ENCODE peak calls at places on chromosomes 1 and 21, in ten cellular contexts. I is sigmoid colon, S is stomach, F is prostate gland, Z is breast epithelium, W is GM23338, R is upper lobe of left lung, Y is HCT116, D is transverse colon, C is endothelial cell of umbilical vein. B is an unnamed sample. For H3K36me3, the result is how much of the 10 kb centered on the place peaks cover.

GRCh38 chr1:94094466-94095111 is 26.4 kb downstream of the ABCA4 start:
- DNase-seq in I (peak), S (no peak), F (peak), Z (peak), W (no peak), R (no peak), Y (no peak), D (peak), C (peak), B (no peak)

GRCh38 chr1:31413405-31414005 is 492 bp downstream of the SERINC2 start:
- DNase-seq in I (peak), S (peak), F (peak), Z (peak), W (peak), R (peak), Y (no peak), D (peak), C (peak), B (peak)

GRCh38 chr21:15826147-15826780 is 96.5 kb downstream of the USP25 start:
- DNase-seq in I (no peak), S (no peak), F (peak), Z (no peak), W (peak), R (no peak), Y (peak), D (peak), C (peak), B (no peak)

GRCh38 chr1:113042336-113043143 is 30.5 kb upstream of the LRIG2 start:
- DNase-seq in I (peak), S (peak), F (peak), Z (peak), W (peak), R (no peak), Y (peak), D (peak), C (peak), B (peak)

GRCh38 chr1:25238046-25238445 is 5.7 kb upstream of the SYF2 start:
- DNase-seq in I (no peak), S (no peak), F (no peak), Z (no peak), W (no peak), R (no peak), Y (no peak), D (no peak), C (no peak), B (no peak)

GRCh38 chr1:98766241-98766640 is 104.7 kb downstream of the SNX7 start:
- DNase-seq in I (no peak), S (no peak), F (no peak), Z (no peak), W (no peak), R (no peak), Y (no peak), D (no peak), C (no peak), B (no peak)

GRCh38 chr1:208105756-208106155 is 138.4 kb downstream of the PLXNA2 start:
- DNase-seq in I (no peak), S (no peak), F (no peak), Z (no peak), W (no peak), R (no peak), Y (no peak), D (no peak), C (no peak), B (no peak)

GRCh38 chr1:66370462-66370907 is 163.5 kb upstream of the SGIP1 start:
- DNase-seq in I (no peak), S (no peak), F (no peak), Z (no peak), W (no peak), R (no peak), Y (no peak), D (no peak), C (peak), B (no peak)

GRCh38 chr1:214525535-214526019 is 25.8 kb downstream of the PTPN14 start:
- DNase-seq in I (no peak), S (no peak), F (no peak), Z (no peak), W (no peak), R (no peak), Y (no peak), D (no peak), C (no peak), B (no peak)

GRCh38 chr1:219778793-219779369 is 149.5 kb downstream of the SLC30A10 start:
- DNase-seq in I (no peak), S (no peak), F (no peak), Z (no peak), W (no peak), R (no peak), Y (no peak), D (no peak), C (no peak), B (no peak)

GRCh38 chr1:15803380-15803779 is 4.1 kb downstream of the UQCRHL start:
- DNase-seq in I (no peak), S (no peak), F (no peak), Z (no peak), W (peak), R (no peak), Y (peak), D (no peak), C (peak), B (no peak)

GRCh38 chr21:32565856-32566465 is 19.4 kb downstream of the TCP10L start:
- DNase-seq in I (no peak), S (no peak), F (no peak), Z (no peak), W (no peak), R (no peak), Y (no peak), D (no peak), C (no peak), B (no peak)

GRCh38 chr1:60848583-60849188 is 233.7 kb upstream of the NFIA start:
- DNase-seq in I (no peak), S (no peak), F (no peak), Z (no peak), W (peak), R (no peak), Y (peak), D (no peak), C (peak), B (no peak)

DNA sequence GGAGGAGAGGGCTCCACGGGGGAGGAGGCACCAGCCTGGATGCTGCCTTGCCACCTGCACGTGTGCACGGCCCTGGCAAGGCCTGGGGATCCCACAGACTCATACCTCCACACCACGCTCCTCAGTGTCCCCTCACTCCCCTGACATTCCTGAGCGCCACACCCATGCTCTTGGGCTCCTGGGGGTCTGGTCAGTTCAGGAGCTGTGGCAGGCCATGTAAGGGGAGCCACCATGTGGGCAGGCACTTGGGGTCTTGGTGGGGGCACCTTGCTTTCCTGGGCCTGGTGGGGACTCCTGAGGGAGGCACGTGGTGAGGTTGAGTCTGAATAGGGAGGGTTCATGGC is 1.4 kb downstream of the GJC2 start:
- DNase-seq in I (no peak), S (no peak), F (no peak), Z (no peak), W (no peak), R (peak), Y (no peak), D (peak), C (no peak), B (no peak)
- H3K4me3 ChIP-seq in I (peak), S (no peak), F (no peak), Z (no peak), W (no peak), R (peak), Y (no peak), D (peak), C (no peak), B (peak)

GRCh38 chr1:244849189-244849866 is 13.9 kb downstream of the COX20 start:
- DNase-seq in I (no peak), S (no peak), F (no peak), Z (no peak), W (no peak), R (no peak), Y (no peak), D (no peak), C (no peak), B (no peak)
- TF ChIP-seq POLR2AphosphoS5 in I (no peak), S (no peak), F (no peak), Z (no peak), W (peak), R (no peak), Y (no peak), D (no peak), C (no peak), B (no peak)

GRCh38 chr21:44929242-44929798 is 8.6 kb upstream of the ITGB2 start:
- DNase-seq in I (no peak), S (no peak), F (no peak), Z (no peak), W (no peak), R (no peak), Y (no peak), D (no peak), C (no peak), B (no peak)
- H3K36me3 ChIP-seq in I (under half), S (under half), F (under half), Z (under half), W (under half), R (under half), Y (under half), D (under half), C (under half), B (under half)

DNA sequence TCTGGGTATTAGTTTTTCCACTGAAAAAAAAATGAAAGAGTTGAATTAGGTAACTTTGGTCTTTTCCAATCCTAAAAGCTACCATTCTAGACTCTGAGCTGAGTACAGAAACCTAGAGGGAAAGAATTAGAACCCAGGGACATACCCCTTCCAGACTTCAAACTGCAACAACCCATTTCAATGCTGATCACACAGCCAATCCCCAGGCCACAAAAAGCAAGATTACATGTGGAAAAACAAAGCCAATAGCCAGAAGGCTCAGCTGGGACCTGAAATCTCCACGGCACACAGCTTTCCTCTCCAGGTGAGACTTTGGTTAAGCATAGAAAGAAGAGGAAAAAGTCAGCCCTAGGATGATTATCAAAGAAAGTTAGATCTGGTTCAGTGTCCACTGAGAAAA is 88.8 kb downstream of the JAK1 start:
- DNase-seq in I (no peak), S (no peak), F (no peak), Z (no peak), W (no peak), R (no peak), Y (no peak), D (no peak), C (no peak), B (no peak)
- H3K4me3 ChIP-seq in I (no peak), S (no peak), F (no peak), Z (no peak), W (no peak), R (no peak), Y (no peak), D (no peak), C (no peak), B (no peak)

GRCh38 chr1:203702130-203702577 is 62.8 kb upstream of the LAX1 start:
- DNase-seq in I (peak), S (peak), F (peak), Z (peak), W (peak), R (no peak), Y (peak), D (peak), C (peak), B (no peak)
- TF ChIP-seq POLR2AphosphoS5 in I (no peak), S (no peak), F (peak), Z (peak), W (no peak), R (no peak), Y (no peak), D (no peak), C (no peak), B (no peak)

GRCh38 chr1:213391445-213391844 is 340.4 kb downstream of the RPS6KC1 start:
- DNase-seq in I (no peak), S (no peak), F (no peak), Z (no peak), W (no peak), R (no peak), Y (no peak), D (no peak), C (no peak), B (no peak)

GRCh38 chr1:213397638-213398037 is 346.6 kb downstream of the RPS6KC1 start:
- DNase-seq in I (no peak), S (no peak), F (no peak), Z (no peak), W (no peak), R (no peak), Y (no peak), D (no peak), C (no peak), B (no peak)

GRCh38 chr1:213394837-213395236 is 343.8 kb downstream of the RPS6KC1 start:
- DNase-seq in I (no peak), S (no peak), F (no peak), Z (no peak), W (no peak), R (no peak), Y (no peak), D (no peak), C (no peak), B (no peak)

GRCh38 chr1:213389061-213389581 is 338.1 kb downstream of the RPS6KC1 start:
- DNase-seq in I (no peak), S (no peak), F (no peak), Z (no peak), W (no peak), R (peak), Y (no peak), D (no peak), C (no peak), B (no peak)

DNA sequence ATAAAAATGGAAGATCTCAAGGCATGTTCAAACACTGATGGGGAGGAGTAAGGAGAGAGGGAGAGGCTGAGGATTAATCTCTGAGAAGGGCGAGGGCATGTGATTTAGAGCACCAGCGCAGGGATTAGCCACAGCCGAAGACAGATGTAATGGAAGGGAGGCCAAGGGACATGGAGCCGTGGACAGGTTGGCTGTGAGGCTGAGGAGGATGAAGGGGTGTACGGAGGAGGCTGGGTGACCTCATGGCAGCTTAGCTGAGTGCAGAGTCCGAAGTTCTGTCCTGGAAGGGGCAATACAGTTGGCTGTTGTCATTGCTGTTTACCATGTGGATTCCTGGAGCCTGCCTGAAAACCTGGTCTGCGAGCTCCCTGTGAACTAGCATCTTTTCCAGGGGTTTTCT is 342.8 kb downstream of the RPS6KC1 start:
- DNase-seq in I (no peak), S (no peak), F (no peak), Z (no peak), W (no peak), R (no peak), Y (no peak), D (no peak), C (no peak), B (no peak)
- H3K36me3 ChIP-seq in I (under half), S (under half), F (under half), Z (under half), W (under half), R (under half), Y (under half), D (under half), C (under half), B (under half)

GRCh38 chr1:161505892-161506173 is 576 bp downstream of the FCGR2A start:
- DNase-seq in I (no peak), S (no peak), F (no peak), Z (no peak), W (no peak), R (no peak), Y (no peak), D (no peak), C (no peak), B (no peak)
- H3K4me3 ChIP-seq in I (peak), S (peak), F (no peak), Z (peak), W (no peak), R (peak), Y (no peak), D (peak), C (no peak), B (peak)

B was measured in suprapubic skin.